ENCODE peak calls at places on chromosomes 11 and 22, in five cellular contexts. D, M, H, A and X are unnamed samples.

GRCh38 chr11:57430946-57431345 is 4.0 kb upstream of the SLC43A3 start:
- DNase-seq in M (no peak), D (no peak), H (peak), A (no peak), X (no peak)

GRCh38 chr11:100719809-100720221 is 32.7 kb downstream of the ARHGAP42 start:
- DNase-seq in D (peak), M (peak), H (no peak), A (peak), X (peak)

GRCh38 chr11:88801484-88802123 is 264.2 kb downstream of the GRM5 start:
- DNase-seq in H (no peak), D (no peak), M (no peak), A (no peak), X (no peak)

GRCh38 chr11:112523477-112523876 is 262.8 kb upstream of the PLET1 start:
- DNase-seq in D (no peak), A (peak), H (no peak), M (peak), X (peak)

GRCh38 chr11:39569784-39570183 is 1889.7 kb downstream of the LRRC4C start:
- DNase-seq in A (no peak), M (no peak), D (no peak), H (no peak), X (no peak)

GRCh38 chr22:21646608-21647590 is 4.8 kb downstream of the SDF2L1 start:
- DNase-seq in A (peak), M (peak), D (peak), H (peak), X (peak)

GRCh38 chr11:61516675-61517516 is 8.3 kb downstream of the LRRC10B start:
- DNase-seq in M (no peak), H (peak), A (peak), D (peak), X (peak)

GRCh38 chr11:1305558-1306056 is 3.8 kb downstream of the TOLLIP start:
- DNase-seq in D (no peak), H (no peak), A (no peak), M (no peak), X (no peak)

GRCh38 chr22:34036936-34037335 is 116.7 kb upstream of the LARGE1 start:
- DNase-seq in D (no peak), M (no peak), A (no peak), H (no peak), X (no peak)